ENCODE peak calls at places on chromosomes 1 and 21, in eight cellular contexts. One of them, this sample, is unnamed.

GRCh38 chr1:226820935-226821718 is 49.3 kb upstream of the PSEN2 start:
- DNase-seq in left lung: no peak
- DNase-seq in upper lobe of right lung: no peak
- DNase-seq in heart right ventricle: peak; percentile 91
- DNase-seq in psoas muscle: peak; percentile 84
- DNase-seq in lower lobe of right lung: peak; percentile 56
- DNase-seq in cardiac muscle cell: peak; percentile 93
- DNase-seq in iPS DF 6.9: no peak
- DNase-seq in this sample: no peak

GRCh38 chr1:53306168-53306567 is 21.7 kb downstream of the LRP8 start:
- DNase-seq in left lung: no peak
- DNase-seq in upper lobe of right lung: no peak
- DNase-seq in heart right ventricle: no peak
- DNase-seq in psoas muscle: no peak
- DNase-seq in lower lobe of right lung: no peak
- DNase-seq in cardiac muscle cell: no peak
- DNase-seq in iPS DF 6.9: no peak
- DNase-seq in this sample: no peak

GRCh38 chr1:220432408-220432807 is 95.5 kb upstream of the MARK1 start:
- DNase-seq in left lung: no peak
- DNase-seq in upper lobe of right lung: no peak
- DNase-seq in heart right ventricle: no peak
- DNase-seq in psoas muscle: no peak
- DNase-seq in lower lobe of right lung: no peak
- DNase-seq in cardiac muscle cell: no peak
- DNase-seq in iPS DF 6.9: no peak
- DNase-seq in this sample: no peak

GRCh38 chr1:205339717-205340116 is 17.0 kb downstream of the KLHDC8A start:
- DNase-seq in left lung: no peak
- DNase-seq in upper lobe of right lung: no peak
- DNase-seq in heart right ventricle: no peak
- DNase-seq in psoas muscle: no peak
- DNase-seq in lower lobe of right lung: no peak
- DNase-seq in cardiac muscle cell: no peak
- DNase-seq in iPS DF 6.9: no peak
- DNase-seq in this sample: no peak

GRCh38 chr1:173717238-173717637 is 2.5 kb downstream of the KLHL20 start:
- DNase-seq in left lung: no peak
- DNase-seq in upper lobe of right lung: no peak
- DNase-seq in heart right ventricle: no peak
- DNase-seq in psoas muscle: no peak
- DNase-seq in lower lobe of right lung: no peak
- DNase-seq in cardiac muscle cell: no peak
- DNase-seq in iPS DF 6.9: no peak
- DNase-seq in this sample: no peak

GRCh38 chr1:243712890-243713425 is 137.1 kb downstream of the AKT3 start:
- DNase-seq in left lung: no peak
- DNase-seq in upper lobe of right lung: no peak
- DNase-seq in heart right ventricle: no peak
- DNase-seq in psoas muscle: no peak
- DNase-seq in lower lobe of right lung: no peak
- DNase-seq in cardiac muscle cell: peak; percentile 34
- DNase-seq in iPS DF 6.9: no peak
- DNase-seq in this sample: no peak

GRCh38 chr1:205961970-205962820 is 18.9 kb upstream of the SLC26A9 start:
- DNase-seq in left lung: no peak
- DNase-seq in upper lobe of right lung: peak; percentile 88
- DNase-seq in heart right ventricle: peak; percentile 48
- DNase-seq in psoas muscle: no peak
- DNase-seq in lower lobe of right lung: peak; percentile 87
- DNase-seq in cardiac muscle cell: peak; percentile 68
- DNase-seq in iPS DF 6.9: no peak
- DNase-seq in this sample: no peak

GRCh38 chr1:242189591-242189990 is 190.7 kb upstream of the MAP1LC3C start:
- DNase-seq in left lung: no peak
- DNase-seq in upper lobe of right lung: no peak
- DNase-seq in heart right ventricle: no peak
- DNase-seq in psoas muscle: no peak
- DNase-seq in lower lobe of right lung: no peak
- DNase-seq in cardiac muscle cell: no peak
- DNase-seq in iPS DF 6.9: no peak
- DNase-seq in this sample: no peak

GRCh38 chr1:173139706-173140105 is 67.4 kb downstream of the TNFSF4 start:
- DNase-seq in left lung: no peak
- DNase-seq in upper lobe of right lung: no peak
- DNase-seq in heart right ventricle: no peak
- DNase-seq in psoas muscle: no peak
- DNase-seq in lower lobe of right lung: no peak
- DNase-seq in cardiac muscle cell: no peak
- DNase-seq in iPS DF 6.9: no peak
- DNase-seq in this sample: no peak

GRCh38 chr21:35346697-35347096 is 297.6 kb upstream of the RUNX1 start:
- DNase-seq in left lung: no peak
- DNase-seq in upper lobe of right lung: no peak
- DNase-seq in heart right ventricle: no peak
- DNase-seq in psoas muscle: no peak
- DNase-seq in lower lobe of right lung: no peak
- DNase-seq in cardiac muscle cell: peak; percentile 21
- DNase-seq in iPS DF 6.9: no peak
- DNase-seq in this sample: no peak

GRCh38 chr1:107830546-107830945 is 134.4 kb downstream of the VAV3 start:
- DNase-seq in left lung: no peak
- DNase-seq in upper lobe of right lung: no peak
- DNase-seq in heart right ventricle: no peak
- DNase-seq in psoas muscle: no peak
- DNase-seq in lower lobe of right lung: no peak
- DNase-seq in cardiac muscle cell: no peak
- DNase-seq in iPS DF 6.9: no peak
- DNase-seq in this sample: no peak

GRCh38 chr21:37767984-37768383 is 148.3 kb downstream of the KCNJ6 start:
- DNase-seq in left lung: no peak
- DNase-seq in upper lobe of right lung: no peak
- DNase-seq in heart right ventricle: no peak
- DNase-seq in psoas muscle: no peak
- DNase-seq in lower lobe of right lung: no peak
- DNase-seq in cardiac muscle cell: no peak
- DNase-seq in iPS DF 6.9: no peak
- DNase-seq in this sample: no peak

GRCh38 chr21:28152729-28153128 is 839.9 kb downstream of the LTN1 start:
- DNase-seq in left lung: no peak
- DNase-seq in upper lobe of right lung: no peak
- DNase-seq in heart right ventricle: no peak
- DNase-seq in psoas muscle: no peak
- DNase-seq in lower lobe of right lung: no peak
- DNase-seq in cardiac muscle cell: no peak
- DNase-seq in iPS DF 6.9: no peak
- DNase-seq in this sample: no peak

GRCh38 chr1:87212431-87213125 is 116.1 kb upstream of the LMO4 start:
- DNase-seq in left lung: no peak
- DNase-seq in upper lobe of right lung: no peak
- DNase-seq in heart right ventricle: no peak
- DNase-seq in psoas muscle: no peak
- DNase-seq in lower lobe of right lung: no peak
- DNase-seq in cardiac muscle cell: no peak
- DNase-seq in iPS DF 6.9: no peak
- DNase-seq in this sample: no peak

GRCh38 chr1:31837441-31838158 is 21.8 kb upstream of the SPOCD1 start:
- DNase-seq in left lung: no peak
- DNase-seq in upper lobe of right lung: no peak
- DNase-seq in heart right ventricle: no peak
- DNase-seq in psoas muscle: no peak
- DNase-seq in lower lobe of right lung: no peak
- DNase-seq in cardiac muscle cell: no peak
- DNase-seq in iPS DF 6.9: no peak
- DNase-seq in this sample: no peak

GRCh38 chr1:94036721-94037120 is 84.2 kb downstream of the ABCA4 start:
- DNase-seq in left lung: no peak
- DNase-seq in upper lobe of right lung: no peak
- DNase-seq in heart right ventricle: no peak
- DNase-seq in psoas muscle: no peak
- DNase-seq in lower lobe of right lung: no peak
- DNase-seq in cardiac muscle cell: peak; percentile 93
- DNase-seq in iPS DF 6.9: no peak
- DNase-seq in this sample: no peak

GRCh38 chr1:187877220-187877619 is 1048.5 kb downstream of the PLA2G4A start:
- DNase-seq in left lung: no peak
- DNase-seq in upper lobe of right lung: no peak
- DNase-seq in heart right ventricle: no peak
- DNase-seq in psoas muscle: no peak
- DNase-seq in lower lobe of right lung: no peak
- DNase-seq in cardiac muscle cell: no peak
- DNase-seq in iPS DF 6.9: no peak
- DNase-seq in this sample: no peak

GRCh38 chr1:15935056-15935950 is 40.6 kb downstream of the ZBTB17 start:
- DNase-seq in left lung: no peak
- DNase-seq in upper lobe of right lung: peak; percentile 43
- DNase-seq in heart right ventricle: no peak
- DNase-seq in psoas muscle: no peak
- DNase-seq in lower lobe of right lung: no peak
- DNase-seq in cardiac muscle cell: no peak
- DNase-seq in iPS DF 6.9: no peak
- DNase-seq in this sample: no peak

GRCh38 chr1:16614361-16615252 is 1.2 kb upstream of the NBPF1 start:
- DNase-seq in left lung: peak; percentile 70
- DNase-seq in upper lobe of right lung: peak; percentile 61
- DNase-seq in heart right ventricle: no peak
- DNase-seq in psoas muscle: no peak
- DNase-seq in lower lobe of right lung: peak; percentile 46
- DNase-seq in cardiac muscle cell: no peak
- DNase-seq in iPS DF 6.9: no peak
- DNase-seq in this sample: no peak

GRCh38 chr1:234962340-234962989 is 166.2 kb downstream of the TOMM20 start:
- DNase-seq in left lung: no peak
- DNase-seq in upper lobe of right lung: no peak
- DNase-seq in heart right ventricle: peak; percentile 64
- DNase-seq in psoas muscle: peak; percentile 55
- DNase-seq in lower lobe of right lung: no peak
- DNase-seq in cardiac muscle cell: peak; percentile 99
- DNase-seq in iPS DF 6.9: no peak
- DNase-seq in this sample: no peak
- H3K4me1 ChIP-seq in left lung: peaks cover 48% of the 10 kb centered on the region
- H3K4me1 ChIP-seq in upper lobe of right lung: peaks cover 68% of the 10 kb centered on the region
- H3K4me1 ChIP-seq in heart right ventricle: peaks cover 65% of the 10 kb centered on the region
- H3K4me1 ChIP-seq in psoas muscle: peaks cover 54% of the 10 kb centered on the region
- H3K4me1 ChIP-seq in lower lobe of right lung: peaks cover 78% of the 10 kb centered on the region
- H3K4me1 ChIP-seq in cardiac muscle cell: peaks cover 23% of the 10 kb centered on the region
- H3K4me1 ChIP-seq in iPS DF 6.9: peaks cover 5% of the 10 kb centered on the region
- H3K4me1 ChIP-seq in this sample: peaks cover 57% of the 10 kb centered on the region

GRCh38 chr1:5681654-5682053 is 310.6 kb downstream of the NPHP4 start:
- DNase-seq in left lung: no peak
- DNase-seq in upper lobe of right lung: no peak
- DNase-seq in heart right ventricle: no peak
- DNase-seq in psoas muscle: no peak
- DNase-seq in lower lobe of right lung: no peak
- DNase-seq in cardiac muscle cell: no peak
- DNase-seq in iPS DF 6.9: no peak
- DNase-seq in this sample: no peak

GRCh38 chr1:5682626-5683235 is 309.5 kb downstream of the NPHP4 start:
- DNase-seq in left lung: no peak
- DNase-seq in upper lobe of right lung: no peak
- DNase-seq in heart right ventricle: no peak
- DNase-seq in psoas muscle: no peak
- DNase-seq in lower lobe of right lung: no peak
- DNase-seq in cardiac muscle cell: no peak
- DNase-seq in iPS DF 6.9: no peak
- DNase-seq in this sample: no peak

GRCh38 chr1:5685446-5686040 is 306.7 kb downstream of the NPHP4 start:
- DNase-seq in left lung: no peak
- DNase-seq in upper lobe of right lung: no peak
- DNase-seq in heart right ventricle: no peak
- DNase-seq in psoas muscle: no peak
- DNase-seq in lower lobe of right lung: no peak
- DNase-seq in cardiac muscle cell: no peak
- DNase-seq in iPS DF 6.9: no peak
- DNase-seq in this sample: no peak

GRCh38 chr1:5684791-5685190 is 307.4 kb downstream of the NPHP4 start:
- DNase-seq in left lung: no peak
- DNase-seq in upper lobe of right lung: no peak
- DNase-seq in heart right ventricle: no peak
- DNase-seq in psoas muscle: no peak
- DNase-seq in lower lobe of right lung: no peak
- DNase-seq in cardiac muscle cell: no peak
- DNase-seq in iPS DF 6.9: no peak
- DNase-seq in this sample: no peak

DNA sequence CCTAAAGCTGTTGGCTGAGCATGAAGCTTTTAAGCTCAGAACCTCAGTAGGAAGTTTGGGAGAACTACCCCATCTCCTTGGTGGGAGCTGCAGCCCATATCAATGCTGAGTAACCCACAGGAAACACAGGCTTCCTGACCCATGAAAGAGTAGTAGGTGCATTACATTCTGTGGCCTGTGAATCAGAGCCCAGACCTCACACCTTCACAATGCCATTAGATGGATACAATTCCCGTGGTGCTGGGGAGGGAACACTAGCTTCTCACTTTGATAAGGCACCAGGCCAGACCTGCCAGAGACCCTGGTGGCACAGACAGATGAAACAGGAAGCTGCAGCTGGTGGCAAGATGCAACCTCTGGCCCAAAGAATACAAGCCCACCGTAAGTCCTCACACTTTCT is 308.8 kb downstream of the NPHP4 start:
- DNase-seq in left lung: no peak
- DNase-seq in upper lobe of right lung: no peak
- DNase-seq in heart right ventricle: no peak
- DNase-seq in psoas muscle: no peak
- DNase-seq in lower lobe of right lung: no peak
- DNase-seq in cardiac muscle cell: no peak
- DNase-seq in iPS DF 6.9: no peak
- DNase-seq in this sample: no peak
- H3K9me3 ChIP-seq in left lung: no peaks in the 10 kb centered on the region
- H3K9me3 ChIP-seq in upper lobe of right lung: no peaks in the 10 kb centered on the region
- H3K9me3 ChIP-seq in heart right ventricle: no peaks in the 10 kb centered on the region
- H3K9me3 ChIP-seq in psoas muscle: no peaks in the 10 kb centered on the region
- H3K9me3 ChIP-seq in lower lobe of right lung: no peaks in the 10 kb centered on the region
- H3K9me3 ChIP-seq in cardiac muscle cell: no peaks in the 10 kb centered on the region
- H3K9me3 ChIP-seq in iPS DF 6.9: peaks cover 2% of the 10 kb centered on the region
- H3K9me3 ChIP-seq in this sample: no peaks in the 10 kb centered on the region

DNA sequence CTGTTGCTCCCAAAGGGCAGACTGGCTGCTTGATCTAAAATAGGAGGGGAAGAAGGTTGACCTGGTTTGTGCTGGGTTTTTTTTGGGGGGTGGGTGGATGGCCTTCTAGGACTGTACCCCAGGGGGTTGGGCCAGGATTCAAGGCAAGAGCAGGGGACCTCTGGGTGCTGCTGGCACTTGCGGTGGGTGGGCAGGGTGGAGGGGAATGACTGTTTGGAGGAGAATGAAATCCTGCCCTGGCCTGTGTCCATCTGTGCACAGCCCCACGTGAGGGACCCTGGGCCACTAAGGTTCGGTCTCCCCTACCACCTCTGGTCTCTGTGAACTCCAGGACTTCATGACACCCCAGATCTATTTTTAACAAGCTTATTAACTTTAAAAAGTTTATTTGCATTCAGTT is 414.2 kb downstream of the PTPRU start:
- DNase-seq in left lung: no peak
- DNase-seq in upper lobe of right lung: no peak
- DNase-seq in heart right ventricle: peak; percentile 2
- DNase-seq in psoas muscle: no peak
- DNase-seq in lower lobe of right lung: no peak
- DNase-seq in cardiac muscle cell: no peak
- DNase-seq in iPS DF 6.9: no peak
- DNase-seq in this sample: no peak
- H3K4me3 ChIP-seq in left lung: no peak overlapping the region
- H3K4me3 ChIP-seq in upper lobe of right lung: no peak overlapping the region
- H3K4me3 ChIP-seq in heart right ventricle: no peak overlapping the region
- H3K4me3 ChIP-seq in psoas muscle: no peak overlapping the region
- H3K4me3 ChIP-seq in lower lobe of right lung: no peak overlapping the region
- H3K4me3 ChIP-seq in cardiac muscle cell: no peak overlapping the region
- H3K4me3 ChIP-seq in iPS DF 6.9: no peak overlapping the region
- H3K4me3 ChIP-seq in this sample: no peak overlapping the region

GRCh38 chr1:101108123-101108522 is 82.5 kb upstream of the DPH5 start:
- DNase-seq in left lung: peak; percentile 23
- DNase-seq in upper lobe of right lung: no peak
- DNase-seq in heart right ventricle: no peak
- DNase-seq in psoas muscle: no peak
- DNase-seq in lower lobe of right lung: no peak
- DNase-seq in cardiac muscle cell: no peak
- DNase-seq in iPS DF 6.9: no peak
- DNase-seq in this sample: no peak
- H3K4me1 ChIP-seq in left lung: no peaks in the 10 kb centered on the region
- H3K4me1 ChIP-seq in upper lobe of right lung: peaks cover 10% of the 10 kb centered on the region
- H3K4me1 ChIP-seq in heart right ventricle: peaks cover 41% of the 10 kb centered on the region
- H3K4me1 ChIP-seq in psoas muscle: peaks cover 12% of the 10 kb centered on the region
- H3K4me1 ChIP-seq in lower lobe of right lung: peaks cover 19% of the 10 kb centered on the region
- H3K4me1 ChIP-seq in cardiac muscle cell: peaks cover 25% of the 10 kb centered on the region
- H3K4me1 ChIP-seq in iPS DF 6.9: no peaks in the 10 kb centered on the region
- H3K4me1 ChIP-seq in this sample: peaks cover 8% of the 10 kb centered on the region

This sample was measured in effector memory CD4-positive, alpha-beta T cell.